ENCODE peak calls at places on chromosomes 5 and 9, in five cellular contexts. P is NCI-H1417 treated with DMSO at 0.1 percent for 48 hours, Q is uterus, T is caudate nucleus, K is A549. M is an unnamed sample.

GRCh38 chr5:39661026-39661779 is 236.4 kb upstream of the DAB2 start:
- DNase-seq in P (no peak), Q (no peak), T (no peak), K (no peak), M (no peak)

GRCh38 chr9:137279741-137280477 is 2.4 kb downstream of the TOR4A start:
- DNase-seq in P (no peak), Q (no peak), T (no peak), K (no peak), M (no peak)

GRCh38 chr5:39192449-39193160 is 26.8 kb downstream of the FYB1 start:
- DNase-seq in P (no peak), Q (no peak), T (no peak), K (no peak), M (no peak)

GRCh38 chr5:67648201-67648671 is 451.6 kb upstream of the CD180 start:
- DNase-seq in P (no peak), Q (peak), T (no peak), K (no peak), M (peak)

GRCh38 chr5:110063640-110064592 is 374.2 kb downstream of the MAN2A1 start:
- DNase-seq in P (no peak), Q (no peak), T (no peak), K (no peak), M (no peak)

GRCh38 chr5:107199756-107200155 is 471.0 kb downstream of the EFNA5 start:
- DNase-seq in P (no peak), Q (no peak), T (no peak), K (no peak), M (no peak)

GRCh38 chr5:68950111-68950510 is 143.7 kb upstream of the SLC30A5 start:
- DNase-seq in P (no peak), Q (no peak), T (no peak), K (no peak), M (no peak)

GRCh38 chr5:71460693-71461092 is 5.2 kb downstream of the BDP1 start:
- DNase-seq in P (no peak), Q (no peak), T (no peak), K (no peak), M (no peak)

GRCh38 chr9:134222018-134222573 is 57.7 kb upstream of the RNU6ATAC start:
- DNase-seq in P (no peak), Q (no peak), T (no peak), K (no peak), M (no peak)

GRCh38 chr5:6215891-6216290 is 162.5 kb downstream of the MED10 start:
- DNase-seq in P (no peak), Q (no peak), T (no peak), K (no peak), M (no peak)

M was measured in NCI-H69.